ENCODE peak calls at places on chromosomes 6 and 20, in four cellular contexts. R is hepatocyte, B is adrenal gland, V is AG10803. D is an unnamed sample.

GRCh38 chr20:38270869-38271608 is 10.5 kb upstream of the KIAA1755 start:
- DNase-seq in R (peak; percentile 58), B (no peak), V (peak; percentile 89), D (no peak)

GRCh38 chr20:60078351-60079250 is 120.4 kb downstream of the CDH26 start:
- DNase-seq in R (no peak), B (no peak), V (no peak), D (no peak)

GRCh38 chr20:22465622-22466446 is 118.5 kb downstream of the FOXA2 start:
- DNase-seq in R (no peak), B (no peak), V (no peak), D (no peak)

GRCh38 chr6:24401458-24401857 is 1.3 kb upstream of the MRS2 start:
- DNase-seq in R (no peak), B (no peak), V (no peak), D (no peak)

GRCh38 chr6:10310826-10311225 is 104.0 kb downstream of the TFAP2A start:
- DNase-seq in R (no peak), B (no peak), V (no peak), D (no peak)

GRCh38 chr6:33672808-33673207 is 38.7 kb downstream of the UQCC2 start:
- DNase-seq in R (peak; percentile 87), B (peak; percentile 95), V (peak; percentile 95), D (peak; percentile 32)

GRCh38 chr6:3457710-3458605 is 1.1 kb upstream of the SLC22A23 start:
- DNase-seq in R (peak; percentile 61), B (peak; percentile 37), V (no peak), D (peak; percentile 19)

GRCh38 chr6:10316327-10316726 is 98.5 kb downstream of the TFAP2A start:
- DNase-seq in R (peak; percentile 51), B (peak; percentile 27), V (peak; percentile 38), D (no peak)

GRCh38 chr6:5034736-5035135 is 30.9 kb upstream of the RPP40 start:
- DNase-seq in R (no peak), B (no peak), V (no peak), D (no peak)

GRCh38 chr6:3259491-3259958 is 778 bp downstream of the PSMG4 start:
- DNase-seq in R (peak; percentile 55), B (peak; percentile 57), V (peak; percentile 42), D (peak; percentile 36)

GRCh38 chr6:169723991-169724553 is at the start of gene PHF10:
- DNase-seq in R (peak; percentile 76), B (peak; percentile 30), V (peak; percentile 24), D (peak; percentile 70)

GRCh38 chr6:116221067-116221466 is 32.8 kb downstream of the TSPYL4 start:
- DNase-seq in R (no peak), B (no peak), V (peak; percentile 67), D (no peak)

GRCh38 chr6:92770540-92770939 is 648.8 kb downstream of the EPHA7 start:
- DNase-seq in R (no peak), B (no peak), V (no peak), D (no peak)

GRCh38 chr6:35052694-35053565 is 88.2 kb downstream of the TCP11 start:
- DNase-seq in R (peak; percentile 37), B (no peak), V (peak; percentile 20), D (no peak)

GRCh38 chr6:72132851-72133250 is 246.5 kb downstream of the RIMS1 start:
- DNase-seq in R (no peak), B (no peak), V (no peak), D (no peak)

DNA sequence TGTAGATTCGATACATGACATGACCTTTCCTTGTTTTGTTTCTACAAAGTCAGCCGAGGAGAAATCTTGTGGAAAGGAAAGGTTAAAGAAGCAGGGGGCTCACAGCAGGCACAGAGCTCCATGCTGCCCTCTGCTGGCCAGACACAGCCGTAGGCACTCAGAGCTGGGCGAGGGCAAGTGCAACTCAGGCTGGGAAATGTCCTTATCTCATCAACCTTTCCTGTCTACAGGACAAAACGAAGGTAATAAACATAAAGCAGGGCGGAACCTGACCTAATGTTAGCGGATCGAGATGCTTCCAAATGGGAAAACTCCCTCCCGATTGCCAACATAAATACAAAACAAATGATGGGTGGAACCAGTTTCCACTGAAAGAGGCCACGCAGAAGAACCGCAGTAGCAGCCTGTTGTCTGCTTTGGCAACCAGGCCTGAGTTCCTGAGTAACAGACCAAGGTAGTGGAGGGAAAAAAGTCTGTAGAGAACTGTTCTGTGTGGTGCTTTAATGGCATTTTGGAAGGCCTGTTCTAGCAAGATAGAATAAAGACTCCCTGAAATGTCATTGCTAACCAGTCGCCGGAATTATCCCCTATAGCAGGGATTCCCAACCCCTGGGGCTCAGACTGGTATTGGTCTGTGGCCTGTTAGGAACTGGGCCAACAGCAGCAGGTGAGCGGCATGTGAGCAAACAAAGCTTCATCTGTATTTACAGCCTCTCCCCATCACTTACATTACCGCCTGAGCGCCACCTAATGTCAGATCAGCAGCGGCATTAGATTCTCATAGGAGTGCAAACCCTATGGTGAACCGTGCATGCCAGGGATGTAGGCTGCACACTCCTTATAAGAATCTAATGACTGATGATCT is 85.2 kb downstream of the MBOAT1 start:
- DNase-seq in R (peak; percentile 87), B (peak; percentile 78), V (peak; percentile 49), D (peak; percentile 86)
- TF ChIP-seq CTCF in R (peak; percentile 88), B (peak; percentile 71), V (peak; percentile 95), D (peak; percentile 91)

GRCh38 chr6:36807143-36807542 is 32.1 kb downstream of the CPNE5 start:
- DNase-seq in R (no peak), B (no peak), V (no peak), D (no peak)

GRCh38 chr6:36808634-36809033 is 30.6 kb downstream of the CPNE5 start:
- DNase-seq in R (no peak), B (no peak), V (no peak), D (no peak)

GRCh38 chr6:36807750-36808149 is 31.5 kb downstream of the CPNE5 start:
- DNase-seq in R (no peak), B (no peak), V (no peak), D (no peak)

GRCh38 chr6:36809156-36809555 is 30.1 kb downstream of the CPNE5 start:
- DNase-seq in R (no peak), B (no peak), V (no peak), D (no peak)

GRCh38 chr6:36809933-36810844 is 29.1 kb downstream of the CPNE5 start:
- DNase-seq in R (no peak), B (no peak), V (no peak), D (no peak)
- TF ChIP-seq CTCF in R (peak; percentile 11), B (no peak), V (no peak), D (no peak)

DNA sequence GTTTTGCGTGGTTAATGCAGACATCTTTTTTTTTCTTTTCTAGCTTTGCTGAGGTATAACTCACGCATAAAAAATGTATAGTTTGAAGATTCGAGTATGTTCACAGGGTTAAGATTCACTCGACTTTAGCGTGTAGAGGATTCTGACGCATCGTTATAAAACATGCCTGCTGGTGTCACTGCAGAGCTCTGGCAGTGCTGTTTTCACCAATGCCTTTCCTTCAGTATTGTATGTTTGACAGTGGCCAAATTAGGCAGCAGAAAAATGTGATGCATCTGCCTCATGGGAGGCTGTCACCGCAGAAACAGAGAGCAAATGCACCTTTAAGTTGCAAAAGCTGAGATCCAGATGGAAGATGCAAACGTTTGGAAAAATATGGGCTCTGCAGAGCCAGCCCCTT is 18.0 kb upstream of the SIRPB2 start:
- DNase-seq in R (peak; percentile 33), B (no peak), V (peak; percentile 46), D (no peak)
- TF ChIP-seq CTCF in R (peak; percentile 34), B (peak; percentile 17), V (peak; percentile 60), D (peak; percentile 10)

DNA sequence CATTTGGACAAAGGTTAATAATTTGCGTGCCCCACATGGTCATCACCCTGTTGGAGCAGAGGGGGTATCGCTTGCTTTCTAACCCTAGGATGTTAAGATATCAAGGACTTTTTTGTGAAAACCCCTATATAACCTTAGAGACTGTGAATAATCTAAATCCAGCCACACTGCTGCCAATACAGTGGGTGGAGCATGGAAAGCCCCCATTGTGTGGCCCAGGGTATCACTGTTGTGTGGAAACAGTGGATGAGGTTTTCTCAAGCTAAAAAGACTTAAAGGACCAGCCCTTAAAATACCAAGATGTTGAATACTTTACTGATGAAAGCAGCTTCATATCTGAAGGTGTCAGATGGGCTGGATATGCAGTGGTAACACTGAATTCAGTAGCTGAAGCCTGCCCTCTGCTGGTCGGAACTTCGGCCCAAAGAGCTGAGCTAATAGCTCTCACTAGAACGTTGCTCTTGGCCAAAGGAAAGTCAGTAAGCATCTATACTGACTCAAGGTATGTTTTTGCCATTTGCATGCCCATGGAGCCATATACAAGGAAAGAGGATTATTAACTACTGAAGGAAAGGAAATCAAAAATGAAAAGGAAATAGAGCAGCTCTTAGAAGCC is 695.2 kb downstream of the PHF3 start:
- DNase-seq in R (peak; percentile 85), B (peak; percentile 72), V (peak; percentile 32), D (peak; percentile 83)
- TF ChIP-seq CTCF in R (peak; percentile 65), B (peak; percentile 55), V (peak; percentile 64), D (peak; percentile 66)

GRCh38 chr6:97077380-97077779 is 152.9 kb downstream of the KLHL32 start:
- DNase-seq in R (no peak), B (no peak), V (no peak), D (no peak)
- TF ChIP-seq CTCF in R (no peak), B (no peak), V (no peak), D (no peak)

GRCh38 chr6:158496700-158497099 is 63.2 kb upstream of the TMEM181 start:
- DNase-seq in R (no peak), B (no peak), V (no peak), D (no peak)
- TF ChIP-seq CTCF in R (no peak), B (no peak), V (no peak), D (no peak)

D was measured in nephron progenitor cell.